ENCODE peak calls at places on chromosomes 11 and 22, in six cellular contexts. B is psoas muscle, C is T-helper 17 cell, S is Right ventricle myocardium superior, G is T-helper 1 cell, T is GM10248. P is an unnamed sample.

GRCh38 chr22:24843048-24843447 is 37.0 kb downstream of the SGSM1 start:
- DNase-seq in T (no peak), B (no peak), C (no peak), G (no peak), S (no peak), P (no peak)

GRCh38 chr11:116724813-116725212 is 48.0 kb downstream of the BUD13 start:
- DNase-seq in B (no peak), C (no peak), G (no peak), T (no peak), S (no peak), P (no peak)

GRCh38 chr11:117170210-117170609 is 8.3 kb upstream of the SIDT2 start:
- DNase-seq in B (no peak), C (no peak), S (no peak), T (no peak), G (no peak), P (no peak)

GRCh38 chr11:112173152-112173551 is 2.2 kb upstream of the BCO2 start:
- DNase-seq in S (no peak), C (no peak), G (no peak), B (peak), T (no peak), P (no peak)

GRCh38 chr11:114229062-114229450 is 67.1 kb upstream of the NNMT start:
- DNase-seq in B (no peak), G (no peak), T (no peak), S (no peak), C (no peak), P (no peak)

GRCh38 chr11:36376315-36376887 is 80.3 kb downstream of the PRR5L start:
- DNase-seq in B (peak), C (no peak), T (no peak), S (peak), G (no peak), P (peak)

GRCh38 chr11:133064152-133064877 is 468.0 kb downstream of the OPCML start:
- DNase-seq in T (peak), C (no peak), S (peak), B (peak), G (no peak), P (peak)

GRCh38 chr11:123111465-123111864 is 49.5 kb upstream of the HSPA8 start:
- DNase-seq in C (no peak), B (no peak), S (no peak), T (peak), G (no peak), P (no peak)

GRCh38 chr11:16790484-16791240 is 52.2 kb downstream of the C11orf58 start:
- DNase-seq in T (no peak), G (no peak), C (no peak), S (no peak), B (no peak), P (no peak)

GRCh38 chr22:45502215-45503070 is at the start of gene FBLN1:
- DNase-seq in B (peak), C (no peak), T (no peak), G (no peak), S (peak), P (peak)

GRCh38 chr22:30867746-30868662 is 100.6 kb downstream of the MORC2 start:
- DNase-seq in T (no peak), S (peak), B (no peak), C (no peak), G (no peak), P (peak)

GRCh38 chr11:14320020-14320419 is 39.0 kb downstream of the RRAS2 start:
- DNase-seq in C (no peak), S (no peak), B (no peak), T (peak), G (no peak), P (no peak)

P was measured in heart left ventricle.